ENCODE peak calls at places on chromosomes 7 and 10, in four cellular contexts. X is fibroblast of pulmonary artery, L is NCI-H345, Z is NAMALWA. O is an unnamed sample.

GRCh38 chr10:16965740-16966447 is 148.7 kb upstream of the RSU1 start:
- DNase-seq in X (peak), Z (no peak), L (no peak), O (no peak)

GRCh38 chr7:150447966-150448788 is 2.3 kb upstream of the GIMAP8 start:
- DNase-seq in X (no peak), Z (no peak), L (no peak), O (no peak)

GRCh38 chr10:129161184-129161583 is 305.9 kb upstream of the MGMT start:
- DNase-seq in Z (no peak), X (peak), L (no peak), O (no peak)

GRCh38 chr7:74164985-74165456 is 9.1 kb upstream of the EIF4H start:
- DNase-seq in L (no peak), X (peak), Z (no peak), O (no peak)

GRCh38 chr10:122786269-122786668 is 59.4 kb downstream of the CUZD1 start:
- DNase-seq in L (no peak), Z (peak), X (peak), O (no peak)

GRCh38 chr10:69048103-69048502 is 39.8 kb upstream of the SRGN start:
- DNase-seq in X (no peak), Z (no peak), L (no peak), O (no peak)

GRCh38 chr7:99514050-99514449 is 9.6 kb downstream of the ZKSCAN5 start:
- DNase-seq in X (peak), L (no peak), Z (no peak), O (no peak)

GRCh38 chr10:73931767-73932624 is 21.1 kb downstream of the PLAU start:
- DNase-seq in L (no peak), Z (no peak), X (no peak), O (no peak)

GRCh38 chr7:3154881-3155494 is 111.3 kb upstream of the CARD11 start:
- DNase-seq in X (peak), Z (peak), L (peak), O (peak)

GRCh38 chr10:128429835-128430513 is 303.8 kb upstream of the MKI67 start:
- DNase-seq in X (no peak), Z (no peak), L (peak), O (peak)

GRCh38 chr7:70512144-70512543 is 619.8 kb upstream of the GALNT17 start:
- DNase-seq in L (no peak), X (no peak), Z (no peak), O (no peak)

GRCh38 chr7:87146740-87147386 is 5.4 kb upstream of the DMTF1 start:
- DNase-seq in L (no peak), X (no peak), Z (no peak), O (no peak)

GRCh38 chr10:119289227-119289925 is 82.0 kb downstream of the GRK5 start:
- DNase-seq in X (no peak), L (no peak), Z (no peak), O (no peak)

GRCh38 chr7:94509879-94510581 is 421 bp downstream of the CASD1 start:
- DNase-seq in Z (peak), X (peak), L (peak), O (peak)

GRCh38 chr10:122590158-122590557 is 29.6 kb downstream of the DMBT1 start:
- DNase-seq in L (no peak), Z (no peak), X (no peak), O (no peak)

GRCh38 chr7:12719141-12719919 is 31.9 kb downstream of the ARL4A start:
- DNase-seq in Z (no peak), L (no peak), X (peak), O (no peak)

GRCh38 chr7:135260930-135261721 is 27.5 kb downstream of the STRA8 start:
- DNase-seq in L (peak), X (no peak), Z (no peak), O (no peak)

GRCh38 chr10:132476146-132477065 is 61.2 kb upstream of the INPP5A start:
- DNase-seq in Z (no peak), L (no peak), X (no peak), O (no peak)

GRCh38 chr10:84257343-84258020 is 12.6 kb downstream of the RGR start:
- DNase-seq in L (no peak), Z (no peak), X (no peak), O (no peak)

GRCh38 chr7:17474724-17475344 is 176.4 kb downstream of the AHR start:
- DNase-seq in L (no peak), Z (peak), X (no peak), O (no peak)